ENCODE peak calls at places on chromosomes 4 and X, in four cellular contexts. V, F, Y and C are unnamed samples.

GRCh38 chr4:74219241-74219640 is 61.3 kb downstream of the MTHFD2L start:
- DNase-seq in F (no peak), Y (no peak), V (no peak), C (no peak)

GRCh38 chr4:141375855-141376254 is 155.2 kb downstream of the ZNF330 start:
- DNase-seq in Y (peak), V (peak), F (no peak), C (no peak)

GRCh38 chr4:108889696-108890475 is 127.0 kb upstream of the ETNPPL start:
- DNase-seq in F (no peak), V (no peak), Y (no peak), C (no peak)

GRCh38 chr4:83768146-83768545 is 232.2 kb downstream of the GPAT3 start:
- DNase-seq in Y (no peak), V (no peak), F (no peak), C (no peak)

GRCh38 chrX:94400488-94400887 is 726.5 kb downstream of the FAM133A start:
- DNase-seq in V (no peak), F (no peak), Y (no peak), C (no peak)

GRCh38 chr4:138202686-138203085 is 39.5 kb downstream of the SLC7A11 start:
- DNase-seq in F (no peak), Y (no peak), V (no peak), C (no peak)

GRCh38 chr4:171962110-171962509 is 148.9 kb downstream of the GALNTL6 start:
- DNase-seq in Y (no peak), F (no peak), V (no peak), C (no peak)

GRCh38 chrX:78945186-78945912 is at the start of gene P2RY10:
- DNase-seq in Y (no peak), V (no peak), F (no peak), C (no peak)

GRCh38 chrX:43456056-43456455 is 200.0 kb upstream of the MAOA start:
- DNase-seq in V (no peak), F (no peak), Y (no peak), C (no peak)

GRCh38 chr4:182533948-182534347 is 290.7 kb downstream of the TENM3 start:
- DNase-seq in Y (no peak), V (no peak), F (no peak), C (no peak)

GRCh38 chr4:112648263-112649054 is 11.5 kb downstream of the LARP7 start:
- DNase-seq in Y (no peak), F (no peak), V (no peak), C (no peak)

GRCh38 chrX:103919336-103919682 is 43.1 kb upstream of the TMSB15B start:
- DNase-seq in F (no peak), Y (no peak), V (no peak), C (no peak)

GRCh38 chr4:180665994-180666818 is 1577.0 kb upstream of the TENM3 start:
- DNase-seq in V (peak), F (no peak), Y (peak), C (no peak)

GRCh38 chrX:132435222-132435621 is 53.6 kb downstream of the MBNL3 start:
- DNase-seq in V (no peak), F (no peak), Y (no peak), C (no peak)

GRCh38 chr4:175998782-175999181 is 66.9 kb upstream of the WDR17 start:
- DNase-seq in V (no peak), Y (peak), F (no peak), C (no peak)

GRCh38 chr4:154743683-154744340 is at the start of gene LRAT:
- DNase-seq in F (peak), Y (peak), V (no peak), C (peak)
- H3K4me3 ChIP-seq in F (peak), Y (peak), V (no peak), C (peak)

GRCh38 chrX:120536056-120536455 is 24.7 kb downstream of the CUL4B start:
- DNase-seq in F (no peak), V (no peak), Y (no peak), C (no peak)
- H3K4me3 ChIP-seq in F (no peak), V (no peak), Y (no peak), C (no peak)

GRCh38 chrX:10514891-10515290 is 105.5 kb downstream of the MID1 start:
- DNase-seq in V (no peak), Y (no peak), F (no peak), C (no peak)

GRCh38 chrX:10513974-10514373 is 106.4 kb downstream of the MID1 start:
- DNase-seq in F (no peak), V (no peak), Y (no peak), C (no peak)

GRCh38 chrX:10512258-10512657 is 108.1 kb downstream of the MID1 start:
- DNase-seq in V (no peak), F (no peak), Y (no peak), C (no peak)

GRCh38 chrX:10509397-10509796 is 111.0 kb downstream of the MID1 start:
- DNase-seq in F (no peak), Y (no peak), V (no peak), C (no peak)

GRCh38 chrX:10512741-10513140 is 107.6 kb downstream of the MID1 start:
- DNase-seq in F (no peak), Y (no peak), V (no peak), C (no peak)
- H3K4me3 ChIP-seq in F (no peak), Y (no peak), V (no peak), C (no peak)

GRCh38 chr4:25991296-25991695 is 77.3 kb downstream of the SMIM20 start:
- DNase-seq in Y (no peak), F (no peak), V (no peak), C (no peak)

GRCh38 chr4:25993564-25994185 is 79.7 kb downstream of the SMIM20 start:
- DNase-seq in Y (peak), V (no peak), F (no peak), C (peak)
- H3K4me3 ChIP-seq in Y (no peak), V (no peak), F (no peak), C (no peak)

GRCh38 chr4:102334624-102335023 is 10.7 kb downstream of the SLC39A8 start:
- DNase-seq in V (no peak), Y (no peak), F (no peak), C (no peak)
- H3K4me3 ChIP-seq in V (no peak), Y (no peak), F (no peak), C (no peak)

GRCh38 chr4:53592686-53593641 is 1.7 kb upstream of the LNX1 start:
- DNase-seq in Y (no peak), F (no peak), V (no peak), C (peak)
- H3K4me3 ChIP-seq in Y (peak), F (no peak), V (no peak), C (peak)